ENCODE peak calls at places on chromosomes 3 and 15, in four cellular contexts. G, I, Y and X are unnamed samples. For H3K4me1, the result is how much of the 10 kb centered on the place peaks cover.

GRCh38 chr15:91050128-91050455 is 27.7 kb upstream of the VPS33B start:
- DNase-seq in G (no peak), I (no peak), Y (no peak), X (no peak)

GRCh38 chr3:51646091-51646490 is 25.0 kb upstream of the TEX264 start:
- DNase-seq in G (no peak), I (no peak), Y (no peak), X (no peak)

GRCh38 chr3:142445816-142446254 is 2.0 kb downstream of the XRN1 start:
- DNase-seq in G (no peak), I (no peak), Y (no peak), X (no peak)

GRCh38 chr15:41503669-41504010 is 10.0 kb downstream of the ITPKA start:
- DNase-seq in G (no peak), I (no peak), Y (no peak), X (no peak)

GRCh38 chr3:94440767-94441493 is 378.1 kb downstream of the NSUN3 start:
- DNase-seq in G (no peak), I (no peak), Y (no peak), X (no peak)

GRCh38 chr3:158330820-158331219 is 220.9 kb downstream of the RSRC1 start:
- DNase-seq in G (no peak), I (no peak), Y (no peak), X (no peak)

GRCh38 chr3:157129782-157130137 is 30.2 kb downstream of the CCNL1 start:
- DNase-seq in G (peak), I (peak), Y (no peak), X (no peak)

GRCh38 chr3:179266701-179267211 is 15.8 kb upstream of the KCNMB3 start:
- DNase-seq in G (no peak), I (no peak), Y (peak), X (no peak)

GRCh38 chr3:115623414-115623868 is at the start of gene GAP43:
- DNase-seq in G (peak), I (peak), Y (no peak), X (peak)

GRCh38 chr3:10373686-10374261 is 52.9 kb upstream of the SEC13 start:
- DNase-seq in G (no peak), I (no peak), Y (peak), X (no peak)

GRCh38 chr15:38129531-38130199 is 123.0 kb upstream of the SPRED1 start:
- DNase-seq in G (peak), I (peak), Y (no peak), X (peak)
- H3K4me3 ChIP-seq in G (peak), I (no peak), Y (no peak), X (peak)

GRCh38 chr3:46938118-46938517 is 38.4 kb downstream of the CCDC12 start:
- DNase-seq in G (no peak), I (no peak), Y (no peak), X (no peak)
- H3K4me1 ChIP-seq in G (under half), I (under half), Y (half or more), X (half or more)

DNA sequence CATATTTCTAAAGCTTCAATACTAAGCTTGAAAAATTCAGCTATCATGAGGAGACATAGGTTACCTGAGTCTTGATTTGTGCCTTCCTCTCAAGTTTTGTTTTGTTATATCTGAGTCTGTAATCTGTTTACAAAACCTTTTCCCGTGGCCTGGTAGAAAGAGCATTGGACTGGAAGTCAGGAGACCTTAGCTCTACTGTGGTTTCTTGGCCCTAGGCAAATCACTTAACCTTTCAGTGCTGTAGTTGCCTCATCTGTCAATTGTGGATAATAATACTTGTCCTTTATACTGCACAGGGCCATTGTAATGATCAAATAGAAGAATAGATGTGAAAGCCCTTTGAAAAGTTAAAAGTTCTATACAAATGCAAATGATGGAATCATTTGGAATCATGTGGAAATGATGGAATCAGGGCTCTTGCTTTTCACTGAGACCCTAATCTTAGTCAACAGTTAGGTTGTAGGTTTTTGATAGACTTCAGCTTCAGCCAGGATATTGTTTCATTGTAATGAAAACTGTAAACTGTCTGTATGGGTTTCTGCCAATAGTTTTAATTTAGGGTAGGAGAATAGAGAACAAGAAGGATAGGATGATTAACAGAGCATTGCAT is 21.6 kb downstream of the MAP2K5 start:
- DNase-seq in G (no peak), I (no peak), Y (no peak), X (no peak)
- H3K27ac ChIP-seq in G (no peak), I (peak), Y (no peak), X (no peak)

GRCh38 chr3:24678021-24678420 is 183.4 kb upstream of the THRB start:
- DNase-seq in G (no peak), I (no peak), Y (no peak), X (no peak)
- H3K4me3 ChIP-seq in G (no peak), I (no peak), Y (no peak), X (no peak)

DNA sequence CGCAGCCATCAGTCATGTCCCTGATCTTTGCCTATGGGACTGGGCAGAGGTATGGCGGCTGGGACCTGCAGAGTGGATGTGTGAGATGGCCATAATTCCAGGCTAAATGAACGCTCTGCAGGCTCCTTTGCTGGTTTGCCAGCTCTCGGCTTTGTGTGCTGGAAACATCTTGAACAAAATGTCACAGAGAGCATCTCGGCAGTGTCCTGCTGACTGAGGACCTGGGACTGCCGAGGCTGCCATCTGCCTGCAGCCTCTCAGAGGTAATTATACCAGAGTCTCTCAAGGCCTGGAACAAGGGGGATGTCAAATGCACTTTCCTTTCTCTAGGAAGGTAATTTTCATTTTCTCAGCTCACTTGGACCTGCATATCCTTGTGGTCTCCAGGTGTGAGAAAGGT is 354.2 kb downstream of the PDCD6IP start:
- DNase-seq in G (no peak), I (no peak), Y (no peak), X (no peak)
- H3K4me1 ChIP-seq in G (under half), I (under half), Y (under half), X (under half)

GRCh38 chr3:171132873-171133272 is 106.4 kb upstream of the SLC2A2 start:
- DNase-seq in G (no peak), I (no peak), Y (no peak), X (no peak)
- H3K27ac ChIP-seq in G (no peak), I (no peak), Y (no peak), X (no peak)

DNA sequence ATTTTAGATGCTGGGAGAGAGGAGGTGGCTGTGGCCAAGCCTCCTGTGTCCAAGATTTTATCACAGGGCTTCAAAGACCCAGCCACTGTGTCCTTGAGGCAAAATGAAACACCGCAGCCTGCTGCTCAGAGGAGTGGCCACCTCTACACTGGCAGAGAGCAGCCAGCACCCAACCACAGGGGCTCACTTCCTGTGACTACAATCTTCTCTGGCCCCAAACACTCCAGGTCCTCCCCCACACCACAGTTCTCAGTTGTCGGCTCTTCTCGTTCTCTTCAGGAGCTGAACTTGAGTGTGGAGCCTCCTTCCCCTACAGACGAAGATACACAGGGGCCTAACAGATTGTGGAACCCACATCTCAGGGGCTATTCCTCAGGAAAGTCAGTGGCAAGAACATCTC is 45.6 kb downstream of the CDAN1 start:
- DNase-seq in G (no peak), I (no peak), Y (no peak), X (no peak)
- H3K4me3 ChIP-seq in G (no peak), I (no peak), Y (no peak), X (no peak)